ENCODE peak calls at places on chromosomes 5 and 9, in four cellular contexts. T is HCT116, S is left ventricle myocardium inferior, H is pancreas. W is an unnamed sample. For H3K4me1, the result is how much of the 10 kb centered on the place peaks cover.

GRCh38 chr5:106894964-106895363 is 775.8 kb downstream of the EFNA5 start:
- DNase-seq in T (no peak), S (no peak), H (no peak), W (no peak)

GRCh38 chr5:53777864-53778618 is 217.6 kb downstream of the NDUFS4 start:
- DNase-seq in T (no peak), S (no peak), H (no peak), W (no peak)

GRCh38 chr5:145915970-145916638 is 20.3 kb upstream of the SH3RF2 start:
- DNase-seq in T (no peak), S (no peak), H (no peak), W (no peak)

GRCh38 chr9:130078547-130078946 is 24.8 kb downstream of the GPR107 start:
- DNase-seq in T (no peak), S (no peak), H (no peak), W (no peak)

GRCh38 chr5:1511037-1511436 is 12.7 kb downstream of the LPCAT1 start:
- DNase-seq in T (no peak), S (no peak), H (peak), W (peak)

GRCh38 chr5:142215915-142216681 is 107.5 kb downstream of the NDFIP1 start:
- DNase-seq in T (peak), S (peak), H (no peak), W (peak)

GRCh38 chr5:175731756-175732465 is 74.0 kb downstream of the HRH2 start:
- DNase-seq in T (no peak), S (no peak), H (no peak), W (no peak)

GRCh38 chr5:56152437-56152836 is 80.7 kb downstream of the ANKRD55 start:
- DNase-seq in T (no peak), S (no peak), H (no peak), W (no peak)

GRCh38 chr5:10760033-10760975 is 730 bp downstream of the DAP start:
- DNase-seq in T (peak), S (peak), H (no peak), W (no peak)

GRCh38 chr5:180779985-180780610 is 22.5 kb downstream of the MGAT1 start:
- DNase-seq in T (no peak), S (no peak), H (no peak), W (no peak)
- TF ChIP-seq CTCF in T (no peak), S (no peak), H (no peak), W (no peak)

GRCh38 chr9:80553986-80554715 is 982.4 kb downstream of the TLE4 start:
- DNase-seq in T (no peak), S (no peak), H (no peak), W (no peak)
- H3K4me1 ChIP-seq in T (under half), S (under half), H (under half), W (under half)

GRCh38 chr9:114156311-114156657 is 947 bp downstream of the COL27A1 start:
- DNase-seq in T (no peak), S (no peak), H (no peak), W (no peak)
- H3K4me3 ChIP-seq in T (peak), S (peak), H (peak), W (peak)

GRCh38 chr5:94613583-94613982 is 4.8 kb downstream of the KIAA0825 start:
- DNase-seq in T (peak), S (no peak), H (no peak), W (no peak)
- TF ChIP-seq CTCF in T (peak), S (no peak), H (no peak), W (no peak)

GRCh38 chr5:120882042-120882775 is 418.1 kb downstream of the PRR16 start:
- DNase-seq in T (no peak), S (no peak), H (no peak), W (no peak)
- H3K4me1 ChIP-seq in T (under half), S (under half), H (under half), W (under half)

GRCh38 chr5:43386960-43387362 is 25.2 kb downstream of the CCL28 start:
- DNase-seq in T (no peak), S (no peak), H (no peak), W (no peak)

DNA sequence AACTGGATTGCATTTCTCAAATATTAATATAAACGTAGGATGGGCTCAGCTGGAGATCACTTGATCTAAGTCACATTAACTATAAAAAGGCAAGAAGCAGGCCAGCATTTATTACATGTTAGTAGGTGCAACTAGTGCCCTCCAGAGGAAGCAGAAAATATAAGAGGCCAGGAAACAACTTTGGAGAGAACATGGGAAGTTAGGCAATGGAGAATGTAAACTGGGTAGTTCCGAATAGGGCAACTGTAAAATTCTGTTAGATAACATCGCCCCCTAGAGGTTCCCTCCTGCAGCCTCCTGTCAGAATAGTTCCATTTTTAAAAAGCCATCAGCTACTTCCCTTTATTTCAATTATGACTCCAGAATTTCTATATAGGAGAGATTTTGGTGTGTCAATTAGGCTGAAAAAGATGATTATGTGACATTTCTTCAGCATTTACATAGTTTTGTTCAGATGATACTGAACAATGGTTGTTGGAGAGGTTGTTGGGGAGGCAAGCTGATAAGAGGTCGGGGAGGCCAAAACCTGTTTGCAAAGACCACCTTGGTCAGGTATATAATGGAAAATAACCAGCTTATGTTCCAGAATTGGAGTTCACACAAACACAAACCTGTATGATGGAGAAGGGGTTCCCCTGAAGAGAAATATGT is 22.4 kb downstream of the CCL28 start:
- DNase-seq in T (peak), S (peak), H (no peak), W (no peak)
- H3K4me3 ChIP-seq in T (no peak), S (no peak), H (no peak), W (no peak)

GRCh38 chr5:178249191-178249989 is 16.8 kb upstream of the PHYKPL start:
- DNase-seq in T (no peak), S (peak), H (peak), W (no peak)

GRCh38 chr5:178245389-178245788 is 12.8 kb upstream of the PHYKPL start:
- DNase-seq in T (no peak), S (no peak), H (no peak), W (no peak)

GRCh38 chr5:178246736-178247135 is 14.1 kb upstream of the PHYKPL start:
- DNase-seq in T (no peak), S (no peak), H (peak), W (no peak)

GRCh38 chr5:178248750-178249149 is 16.1 kb upstream of the PHYKPL start:
- DNase-seq in T (no peak), S (no peak), H (peak), W (no peak)

DNA sequence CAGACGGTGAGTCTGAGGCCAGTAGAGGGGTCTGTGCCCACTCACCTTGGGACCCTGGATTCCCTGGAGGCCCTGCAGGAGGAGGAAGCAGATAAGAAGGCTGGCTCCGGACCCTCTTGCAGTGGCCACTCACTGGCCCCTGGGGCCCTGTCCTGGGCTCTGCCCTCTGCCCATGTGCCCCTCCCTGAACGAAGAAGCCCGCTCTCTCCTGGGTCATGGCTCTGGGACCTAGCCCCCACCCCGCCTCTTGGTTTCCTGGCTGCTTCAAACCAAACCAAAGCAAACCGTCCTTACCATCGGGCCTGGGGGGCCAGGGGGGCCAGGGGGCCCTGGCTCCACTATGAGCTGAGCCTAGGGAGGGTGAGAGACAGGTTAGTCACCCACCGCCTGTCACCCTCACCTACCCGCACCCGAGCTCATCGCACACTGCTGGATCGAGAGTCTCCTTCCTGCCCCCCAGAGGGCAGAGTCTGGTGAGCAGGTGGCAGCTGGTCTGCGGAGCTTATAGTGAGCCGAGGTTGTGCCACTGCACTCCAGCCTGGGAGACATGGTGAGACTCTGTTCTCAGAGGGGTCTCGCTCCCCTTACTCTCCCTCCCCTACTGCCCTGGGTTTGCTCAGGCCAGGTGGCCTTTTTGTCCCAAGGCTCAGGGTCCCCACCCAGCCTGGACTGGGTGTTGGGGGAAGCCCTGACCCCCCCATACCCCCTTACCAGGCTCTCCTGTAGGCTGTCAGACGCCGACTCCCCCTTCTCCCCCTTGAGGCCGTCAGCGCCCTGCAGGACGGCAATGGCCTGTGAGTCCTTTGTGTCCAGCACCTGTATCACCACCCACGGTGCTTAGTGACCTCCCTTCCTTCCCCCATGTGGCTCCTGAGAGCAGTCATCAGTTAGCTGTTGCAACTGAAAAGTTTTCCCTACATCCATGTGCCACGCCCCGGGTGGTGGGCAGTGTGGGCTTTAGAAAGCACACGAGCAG is 15.2 kb upstream of the PHYKPL start:
- DNase-seq in T (no peak), S (no peak), H (peak), W (no peak)
- TF ChIP-seq CTCF in T (no peak), S (no peak), H (no peak), W (no peak)